ENCODE peak calls at places on chromosomes 1 and 21, in four cellular contexts. T, V, N and C are unnamed samples.

GRCh38 chr1:14439015-14439414 is 159.5 kb upstream of the KAZN start:
- DNase-seq in N (no peak), T (no peak), V (no peak), C (no peak)

GRCh38 chr1:109926662-109927300 is 16.1 kb downstream of the CSF1 start:
- DNase-seq in T (no peak), N (no peak), V (no peak), C (no peak)

GRCh38 chr1:5273280-5274003 is 619.0 kb downstream of the AJAP1 start:
- DNase-seq in V (no peak), T (no peak), N (no peak), C (no peak)

GRCh38 chr1:150567341-150567716 is 12.1 kb downstream of the MCL1 start:
- DNase-seq in N (no peak), V (peak; percentile 96), T (no peak), C (no peak)

GRCh38 chr1:51313268-51313852 is 17.0 kb downstream of the TTC39A start:
- DNase-seq in V (no peak), T (no peak), N (no peak), C (peak; percentile 46)

GRCh38 chr1:23210351-23210785 is 6.9 kb downstream of the HTR1D start:
- DNase-seq in V (no peak), N (no peak), T (no peak), C (no peak)

GRCh38 chr1:181086926-181087325 is 1.6 kb upstream of the IER5 start:
- DNase-seq in V (no peak), T (no peak), N (no peak), C (no peak)

GRCh38 chr1:209805875-209806760 is at the start of gene IRF6:
- DNase-seq in V (no peak), N (peak; percentile 96), T (no peak), C (no peak)

GRCh38 chr1:6262570-6263420 is 1.9 kb upstream of the GPR153 start:
- DNase-seq in T (no peak), N (no peak), V (no peak), C (no peak)

GRCh38 chr21:46115441-46116188 is 17.7 kb downstream of the COL6A2 start:
- DNase-seq in T (no peak), V (no peak), N (no peak), C (peak; percentile 21)

GRCh38 chr1:203126151-203126865 is 1.2 kb upstream of the ADORA1 start:
- DNase-seq in T (no peak), N (peak; percentile 25), V (no peak), C (no peak)

GRCh38 chr1:223039990-223040389 is 103.1 kb downstream of the TLR5 start:
- DNase-seq in V (no peak), N (no peak), T (peak; percentile 74), C (no peak)

GRCh38 chr1:27416387-27417111 is 24.1 kb downstream of the GPR3 start:
- DNase-seq in N (peak; percentile 78), V (peak; percentile 70), T (peak; percentile 44), C (peak; percentile 45)

GRCh38 chr1:208047975-208048374 is 137.1 kb upstream of the CD34 start:
- DNase-seq in T (no peak), V (no peak), N (no peak), C (no peak)

GRCh38 chr1:152924191-152924590 is 15.8 kb downstream of the IVL start:
- DNase-seq in V (no peak), T (no peak), N (no peak), C (no peak)

GRCh38 chr1:152928671-152929070 is 18.3 kb upstream of the SPRR5 start:
- DNase-seq in V (no peak), N (no peak), T (peak; percentile 36), C (no peak)

DNA sequence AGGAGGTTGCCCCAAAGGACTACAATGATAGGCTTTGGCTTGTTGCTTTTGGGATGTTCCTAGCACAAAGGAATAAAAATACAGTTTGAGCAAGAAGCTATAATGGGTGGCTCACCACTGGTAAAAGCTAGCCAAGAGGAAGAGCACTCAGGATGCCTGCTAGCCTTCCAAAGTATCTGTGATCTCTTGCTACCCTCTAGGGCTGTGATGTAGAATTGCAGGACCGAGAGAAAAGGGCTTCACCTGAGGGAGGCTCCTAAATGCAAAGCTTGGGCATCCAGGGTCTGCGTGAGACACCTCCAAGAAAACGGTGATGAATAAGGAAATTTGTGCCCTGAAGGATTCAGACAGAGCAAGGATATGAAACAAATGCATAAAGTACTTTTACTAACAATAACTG is 17.7 kb downstream of the IVL start:
- DNase-seq in T (peak; percentile 18), V (no peak), N (peak; percentile 15), C (no peak)
- TF ChIP-seq GABPA in T (no peak), V (no peak), N (no peak), C (no peak)

GRCh38 chr21:42850866-42851391 is 28.4 kb downstream of the WDR4 start:
- DNase-seq in N (peak; percentile 62), T (no peak), V (no peak), C (peak; percentile 64)
- TF ChIP-seq NFIC in N (peak; percentile 6), T (no peak), V (no peak), C (no peak)

DNA sequence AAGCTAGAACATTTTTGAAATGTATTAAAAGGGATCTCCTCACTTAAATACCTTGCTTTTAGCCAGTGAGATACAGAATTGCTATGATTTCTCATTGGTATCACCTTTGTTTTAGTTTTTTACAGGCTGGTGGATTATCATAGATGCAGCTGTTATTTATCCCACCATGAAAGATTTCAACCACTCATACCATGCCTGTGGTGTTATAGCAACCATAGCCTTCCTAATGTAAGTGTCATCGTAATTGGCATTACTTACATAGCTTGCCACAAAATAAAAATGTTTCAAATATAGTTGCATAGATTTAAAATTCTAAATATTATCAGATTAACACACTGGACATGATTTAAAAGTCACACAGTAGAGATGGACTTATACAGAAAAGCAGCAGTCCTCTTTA is 4.7 kb downstream of the TMEM50A start:
- DNase-seq in V (no peak), N (no peak), T (no peak), C (no peak)
- TF ChIP-seq GABPA in V (no peak), N (no peak), T (no peak), C (no peak)

GRCh38 chr1:76012341-76013208 is 62.0 kb upstream of the ST6GALNAC3 start:
- DNase-seq in N (no peak), V (no peak), T (no peak), C (no peak)
- TF ChIP-seq NFIC in N (no peak), V (no peak), T (no peak), C (no peak)